ENCODE peak calls at places on chromosomes 11 and 22, in five cellular contexts. One of them, this sample, is unnamed.

GRCh38 chr11:103987631-103988594 is 48.5 kb upstream of the DDI1 start:
- DNase-seq in H9: peak
- DNase-seq in progenitor cell of endocrine pancreas: no peak
- DNase-seq in retinal pigment epithelial cell: no peak
- DNase-seq in iPS-NIHi11: peak
- DNase-seq in this sample: no peak

GRCh38 chr22:33873186-33873585 is 47.1 kb downstream of the LARGE1 start:
- DNase-seq in H9: no peak
- DNase-seq in progenitor cell of endocrine pancreas: no peak
- DNase-seq in retinal pigment epithelial cell: no peak
- DNase-seq in iPS-NIHi11: no peak
- DNase-seq in this sample: no peak

GRCh38 chr11:60854847-60855725 is 664 bp downstream of the PTGDR2 start:
- DNase-seq in H9: no peak
- DNase-seq in progenitor cell of endocrine pancreas: no peak
- DNase-seq in retinal pigment epithelial cell: no peak
- DNase-seq in iPS-NIHi11: no peak
- DNase-seq in this sample: no peak

GRCh38 chr22:48380016-48380665 is 1447.5 kb downstream of the BRD1 start:
- DNase-seq in H9: no peak
- DNase-seq in progenitor cell of endocrine pancreas: no peak
- DNase-seq in retinal pigment epithelial cell: no peak
- DNase-seq in iPS-NIHi11: no peak
- DNase-seq in this sample: no peak

GRCh38 chr11:21806508-21806907 is 386.4 kb upstream of the ANO5 start:
- DNase-seq in H9: no peak
- DNase-seq in progenitor cell of endocrine pancreas: no peak
- DNase-seq in retinal pigment epithelial cell: no peak
- DNase-seq in iPS-NIHi11: no peak
- DNase-seq in this sample: no peak

GRCh38 chr22:46613606-46613997 is 6.6 kb upstream of the GRAMD4 start:
- DNase-seq in H9: no peak
- DNase-seq in progenitor cell of endocrine pancreas: no peak
- DNase-seq in retinal pigment epithelial cell: no peak
- DNase-seq in iPS-NIHi11: no peak
- DNase-seq in this sample: no peak

GRCh38 chr22:29270475-29271271 is 2.6 kb downstream of the EWSR1 start:
- DNase-seq in H9: no peak
- DNase-seq in progenitor cell of endocrine pancreas: no peak
- DNase-seq in retinal pigment epithelial cell: no peak
- DNase-seq in iPS-NIHi11: no peak
- DNase-seq in this sample: no peak

GRCh38 chr11:119795231-119795630 is 66.2 kb upstream of the NECTIN1 start:
- DNase-seq in H9: no peak
- DNase-seq in progenitor cell of endocrine pancreas: no peak
- DNase-seq in retinal pigment epithelial cell: peak
- DNase-seq in iPS-NIHi11: no peak
- DNase-seq in this sample: no peak

GRCh38 chr22:26066534-26066933 is 102.7 kb upstream of the SEZ6L start:
- DNase-seq in H9: peak
- DNase-seq in progenitor cell of endocrine pancreas: no peak
- DNase-seq in retinal pigment epithelial cell: no peak
- DNase-seq in iPS-NIHi11: peak
- DNase-seq in this sample: no peak

GRCh38 chr11:62457474-62457873 is 38.6 kb downstream of the SCGB1A1 start:
- DNase-seq in H9: no peak
- DNase-seq in progenitor cell of endocrine pancreas: no peak
- DNase-seq in retinal pigment epithelial cell: no peak
- DNase-seq in iPS-NIHi11: no peak
- DNase-seq in this sample: no peak

GRCh38 chr11:41201156-41201555 is 258.3 kb downstream of the LRRC4C start:
- DNase-seq in H9: peak
- DNase-seq in progenitor cell of endocrine pancreas: peak
- DNase-seq in retinal pigment epithelial cell: no peak
- DNase-seq in iPS-NIHi11: peak
- DNase-seq in this sample: peak

GRCh38 chr11:120068114-120068573 is 69.8 kb downstream of the TRIM29 start:
- DNase-seq in H9: peak
- DNase-seq in progenitor cell of endocrine pancreas: no peak
- DNase-seq in retinal pigment epithelial cell: peak
- DNase-seq in iPS-NIHi11: no peak
- DNase-seq in this sample: no peak

GRCh38 chr22:36413022-36413770 is 25.4 kb upstream of the MYH9 start:
- DNase-seq in H9: no peak
- DNase-seq in progenitor cell of endocrine pancreas: no peak
- DNase-seq in retinal pigment epithelial cell: no peak
- DNase-seq in iPS-NIHi11: no peak
- DNase-seq in this sample: no peak

GRCh38 chr22:45831394-45831793 is 145.6 kb downstream of the WNT7B start:
- DNase-seq in H9: no peak
- DNase-seq in progenitor cell of endocrine pancreas: no peak
- DNase-seq in retinal pigment epithelial cell: no peak
- DNase-seq in iPS-NIHi11: no peak
- DNase-seq in this sample: no peak

GRCh38 chr11:205221-206001 is 1.8 kb downstream of the BET1L start:
- DNase-seq in H9: no peak
- DNase-seq in progenitor cell of endocrine pancreas: no peak
- DNase-seq in retinal pigment epithelial cell: no peak
- DNase-seq in iPS-NIHi11: no peak
- DNase-seq in this sample: no peak

GRCh38 chr11:8566613-8567210 is 27.3 kb downstream of the STK33 start:
- DNase-seq in H9: no peak
- DNase-seq in progenitor cell of endocrine pancreas: no peak
- DNase-seq in retinal pigment epithelial cell: peak
- DNase-seq in iPS-NIHi11: peak
- DNase-seq in this sample: peak

GRCh38 chr11:123742334-123742733 is 874 bp upstream of the ZNF202 start:
- DNase-seq in H9: peak
- DNase-seq in progenitor cell of endocrine pancreas: no peak
- DNase-seq in retinal pigment epithelial cell: no peak
- DNase-seq in iPS-NIHi11: peak
- DNase-seq in this sample: no peak

GRCh38 chr22:38172489-38173155 is 9.0 kb downstream of the PLA2G6 start:
- DNase-seq in H9: no peak
- DNase-seq in progenitor cell of endocrine pancreas: no peak
- DNase-seq in retinal pigment epithelial cell: no peak
- DNase-seq in iPS-NIHi11: no peak
- DNase-seq in this sample: no peak

GRCh38 chr22:32237905-32238304 is 17.2 kb downstream of the SLC5A4 start:
- DNase-seq in H9: no peak
- DNase-seq in progenitor cell of endocrine pancreas: no peak
- DNase-seq in retinal pigment epithelial cell: no peak
- DNase-seq in iPS-NIHi11: no peak
- DNase-seq in this sample: no peak

GRCh38 chr11:40722179-40722795 is 737.2 kb downstream of the LRRC4C start:
- DNase-seq in H9: peak
- DNase-seq in progenitor cell of endocrine pancreas: peak
- DNase-seq in retinal pigment epithelial cell: no peak
- DNase-seq in iPS-NIHi11: peak
- DNase-seq in this sample: no peak

GRCh38 chr11:27218498-27219038 is 144.4 kb downstream of the CCDC34 start:
- DNase-seq in H9: no peak
- DNase-seq in progenitor cell of endocrine pancreas: no peak
- DNase-seq in retinal pigment epithelial cell: peak
- DNase-seq in iPS-NIHi11: no peak
- DNase-seq in this sample: peak

GRCh38 chr11:90310210-90310609 is 87.4 kb upstream of the CHORDC1 start:
- DNase-seq in H9: no peak
- DNase-seq in progenitor cell of endocrine pancreas: no peak
- DNase-seq in retinal pigment epithelial cell: no peak
- DNase-seq in iPS-NIHi11: no peak
- DNase-seq in this sample: no peak

GRCh38 chr22:37681001-37681424 is 5.1 kb upstream of the NOL12 start:
- DNase-seq in H9: no peak
- DNase-seq in progenitor cell of endocrine pancreas: no peak
- DNase-seq in retinal pigment epithelial cell: no peak
- DNase-seq in iPS-NIHi11: no peak
- DNase-seq in this sample: no peak

GRCh38 chr11:104771782-104772181 is 126.5 kb downstream of the CASP12 start:
- DNase-seq in H9: no peak
- DNase-seq in progenitor cell of endocrine pancreas: no peak
- DNase-seq in retinal pigment epithelial cell: no peak
- DNase-seq in iPS-NIHi11: no peak
- DNase-seq in this sample: no peak

GRCh38 chr11:44575288-44575672 is 9.8 kb downstream of the CD82 start:
- DNase-seq in H9: no peak
- DNase-seq in progenitor cell of endocrine pancreas: no peak
- DNase-seq in retinal pigment epithelial cell: no peak
- DNase-seq in iPS-NIHi11: no peak
- DNase-seq in this sample: no peak

GRCh38 chr11:125768256-125769046 is 10.2 kb downstream of the PATE2 start:
- DNase-seq in H9: no peak
- DNase-seq in progenitor cell of endocrine pancreas: no peak
- DNase-seq in retinal pigment epithelial cell: no peak
- DNase-seq in iPS-NIHi11: no peak
- DNase-seq in this sample: no peak

GRCh38 chr11:10752061-10752460 is 1.0 kb downstream of the CTR9 start:
- DNase-seq in H9: no peak
- DNase-seq in progenitor cell of endocrine pancreas: no peak
- DNase-seq in retinal pigment epithelial cell: no peak
- DNase-seq in iPS-NIHi11: no peak
- DNase-seq in this sample: no peak

GRCh38 chr22:32531955-32532818 is 57.6 kb downstream of the FBXO7 start:
- DNase-seq in H9: peak
- DNase-seq in progenitor cell of endocrine pancreas: peak
- DNase-seq in retinal pigment epithelial cell: peak
- DNase-seq in iPS-NIHi11: peak
- DNase-seq in this sample: no peak

GRCh38 chr11:30859709-30860108 is 273.6 kb upstream of the MPPED2 start:
- DNase-seq in H9: no peak
- DNase-seq in progenitor cell of endocrine pancreas: no peak
- DNase-seq in retinal pigment epithelial cell: no peak
- DNase-seq in iPS-NIHi11: no peak
- DNase-seq in this sample: no peak

GRCh38 chr11:11937433-11937832 is 71.0 kb downstream of the DKK3 start:
- DNase-seq in H9: no peak
- DNase-seq in progenitor cell of endocrine pancreas: no peak
- DNase-seq in retinal pigment epithelial cell: no peak
- DNase-seq in iPS-NIHi11: no peak
- DNase-seq in this sample: no peak

GRCh38 chr11:45669146-45669545 is 3.7 kb upstream of the CHST1 start:
- DNase-seq in H9: no peak
- DNase-seq in progenitor cell of endocrine pancreas: no peak
- DNase-seq in retinal pigment epithelial cell: no peak
- DNase-seq in iPS-NIHi11: no peak
- DNase-seq in this sample: no peak

GRCh38 chr22:36762687-36763260 is 13.1 kb downstream of the IFT27 start:
- DNase-seq in H9: peak
- DNase-seq in progenitor cell of endocrine pancreas: no peak
- DNase-seq in retinal pigment epithelial cell: no peak
- DNase-seq in iPS-NIHi11: no peak
- DNase-seq in this sample: no peak

GRCh38 chr11:3104051-3104714 is 47.0 kb upstream of the CARS1 start:
- DNase-seq in H9: peak
- DNase-seq in progenitor cell of endocrine pancreas: no peak
- DNase-seq in retinal pigment epithelial cell: no peak
- DNase-seq in iPS-NIHi11: peak
- DNase-seq in this sample: no peak